ENCODE peak calls at places on chromosomes 13 and 19, in five cellular contexts. F is naive thymus-derived CD4-positive, alpha-beta T cell; J is GM10248; A is T-cell; V is pancreas. N is an unnamed sample.

GRCh38 chr19:17107546-17108452 is 32.2 kb downstream of the MYO9B start:
- DNase-seq in A (no peak), V (peak; percentile 32), F (no peak), J (no peak), N (peak; percentile 64)

GRCh38 chr19:6952956-6953355 is 65.6 kb downstream of the ADGRE1 start:
- DNase-seq in J (no peak), A (no peak), V (no peak), F (no peak), N (no peak)

GRCh38 chr13:20295956-20296355 is 63.8 kb upstream of the GJB6 start:
- DNase-seq in J (no peak), A (no peak), F (no peak), V (no peak), N (no peak)

GRCh38 chr13:105177265-105177900 is 1358.1 kb downstream of the EFNB2 start:
- DNase-seq in F (no peak), V (no peak), A (no peak), J (no peak), N (no peak)

GRCh38 chr19:12778020-12778904 is 2.9 kb upstream of the HOOK2 start:
- DNase-seq in A (no peak), J (peak; percentile 61), F (peak; percentile 45), V (peak; percentile 91), N (peak; percentile 74)

GRCh38 chr13:36913463-36913862 is 6.6 kb downstream of the SMAD9 start:
- DNase-seq in F (no peak), A (no peak), V (no peak), J (no peak), N (no peak)

GRCh38 chr13:111013196-111013595 is 98.3 kb upstream of the ANKRD10 start:
- DNase-seq in A (no peak), F (no peak), V (no peak), J (no peak), N (no peak)

GRCh38 chr19:4744451-4745170 is 21.0 kb upstream of the DPP9 start:
- DNase-seq in V (no peak), F (no peak), A (no peak), J (no peak), N (no peak)

GRCh38 chr13:45108716-45109706 is 11.3 kb upstream of the GTF2F2 start:
- DNase-seq in V (no peak), J (peak; percentile 52), F (no peak), A (peak; percentile 14), N (no peak)

GRCh38 chr13:44292545-44292944 is 81.1 kb upstream of the SERP2 start:
- DNase-seq in J (no peak), A (no peak), V (no peak), F (no peak), N (no peak)

GRCh38 chr19:13505164-13505695 is 1.0 kb downstream of the CACNA1A start:
- DNase-seq in V (no peak), J (no peak), A (no peak), F (no peak), N (no peak)

GRCh38 chr13:21478881-21479808 is 20.0 kb upstream of the ZDHHC20 start:
- DNase-seq in J (peak; percentile 49), A (peak; percentile 43), V (peak; percentile 31), F (peak; percentile 58), N (peak; percentile 68)

GRCh38 chr13:30615851-30616311 is 1.8 kb upstream of the USPL1 start:
- DNase-seq in F (no peak), J (no peak), V (no peak), A (no peak), N (no peak)

GRCh38 chr19:40561947-40562346 is 14.7 kb upstream of the SHKBP1 start:
- DNase-seq in J (no peak), F (no peak), A (no peak), V (no peak), N (no peak)

GRCh38 chr19:42268142-42268703 is 829 bp upstream of the CIC start:
- DNase-seq in F (peak; percentile 99), J (peak; percentile 93), V (peak; percentile 100), A (peak; percentile 100), N (peak; percentile 100)